ENCODE peak calls at places on chromosomes 1 and 21, in nine cellular contexts. D is uterus, G is H1, K is colonic mucosa, Y is stomach, N is body of pancreas, I is astrocyte of the spinal cord, X is tibial artery, Q is HFF-Myc. T is an unnamed sample.

GRCh38 chr1:15758537-15758936 is at the start of gene FBLIM1:
- DNase-seq in D (peak), G (no peak), K (no peak), Y (no peak), N (no peak), I (no peak), X (no peak), Q (no peak), T (no peak)

GRCh38 chr1:115140442-115141144 is 51.3 kb upstream of the TSPAN2 start:
- DNase-seq in D (no peak), G (no peak), K (no peak), Y (no peak), N (no peak), I (no peak), X (no peak), Q (no peak), T (no peak)

GRCh38 chr1:92961131-92961895 is at the start of gene DIPK1A:
- DNase-seq in D (peak), G (no peak), K (peak), Y (peak), N (peak), I (peak), X (peak), Q (no peak), T (peak)

GRCh38 chr1:22208265-22208972 is 65.5 kb upstream of the WNT4 start:
- DNase-seq in D (no peak), G (no peak), K (no peak), Y (no peak), N (no peak), I (no peak), X (no peak), Q (no peak), T (no peak)

GRCh38 chr1:93969371-93969770 is 60.1 kb upstream of the GCLM start:
- DNase-seq in D (no peak), G (no peak), K (no peak), Y (no peak), N (no peak), I (no peak), X (no peak), Q (no peak), T (no peak)

GRCh38 chr1:69172003-69173000 is 395.4 kb upstream of the LRRC7 start:
- DNase-seq in D (no peak), G (no peak), K (no peak), Y (no peak), N (no peak), I (peak), X (no peak), Q (no peak), T (no peak)

GRCh38 chr1:210698661-210699060 is 370.0 kb downstream of the HHAT start:
- DNase-seq in D (no peak), G (no peak), K (no peak), Y (no peak), N (no peak), I (no peak), X (no peak), Q (no peak), T (no peak)

GRCh38 chr21:34263629-34264028 is 100.2 kb upstream of the KCNE2 start:
- DNase-seq in D (no peak), G (no peak), K (no peak), Y (no peak), N (no peak), I (no peak), X (no peak), Q (no peak), T (no peak)

GRCh38 chr21:31484219-31484618 is 140.2 kb upstream of the TIAM1 start:
- DNase-seq in D (no peak), G (peak), K (no peak), Y (no peak), N (no peak), I (no peak), X (peak), Q (no peak), T (no peak)

GRCh38 chr1:208942394-208942793 is 641.1 kb upstream of the CAMK1G start:
- DNase-seq in D (no peak), G (no peak), K (no peak), Y (no peak), N (no peak), I (no peak), X (no peak), Q (no peak), T (no peak)

GRCh38 chr1:153478692-153479618 is 18.5 kb upstream of the S100A7 start:
- DNase-seq in D (no peak), G (no peak), K (peak), Y (no peak), N (no peak), I (no peak), X (no peak), Q (no peak), T (no peak)

GRCh38 chr1:246072456-246072855 is 434.6 kb downstream of the SMYD3 start:
- DNase-seq in D (no peak), G (no peak), K (no peak), Y (no peak), N (no peak), I (no peak), X (no peak), Q (no peak), T (no peak)

GRCh38 chr1:9758559-9759121 is 65.1 kb downstream of the CLSTN1 start:
- DNase-seq in D (no peak), G (no peak), K (no peak), Y (no peak), N (no peak), I (no peak), X (no peak), Q (no peak), T (no peak)

GRCh38 chr21:34092241-34092921 is 19.0 kb downstream of the MRPS6 start:
- DNase-seq in D (no peak), G (no peak), K (no peak), Y (no peak), N (no peak), I (no peak), X (no peak), Q (no peak), T (no peak)

GRCh38 chr1:198929961-198930599 is 291.2 kb downstream of the PTPRC start:
- DNase-seq in D (no peak), G (no peak), K (no peak), Y (no peak), N (no peak), I (peak), X (no peak), Q (no peak), T (no peak)

GRCh38 chr1:119712342-119713038 is 756 bp downstream of the PHGDH start:
- DNase-seq in D (peak), G (no peak), K (peak), Y (peak), N (peak), I (peak), X (peak), Q (peak), T (no peak)

GRCh38 chr1:223180803-223181321 is 37.8 kb upstream of the TLR5 start:
- DNase-seq in D (no peak), G (no peak), K (no peak), Y (no peak), N (peak), I (peak), X (no peak), Q (no peak), T (no peak)

GRCh38 chr1:229984992-229985985 is 81.7 kb upstream of the GALNT2 start:
- DNase-seq in D (no peak), G (no peak), K (no peak), Y (no peak), N (no peak), I (no peak), X (no peak), Q (no peak), T (no peak)

GRCh38 chr1:230251644-230252191 is 174.4 kb downstream of the PGBD5 start:
- DNase-seq in D (no peak), G (no peak), K (no peak), Y (no peak), N (no peak), I (no peak), X (no peak), Q (no peak), T (peak)

GRCh38 chr1:234838182-234838581 is 228.2 kb upstream of the IRF2BP2 start:
- DNase-seq in D (no peak), G (no peak), K (no peak), Y (no peak), N (no peak), I (no peak), X (no peak), Q (no peak), T (no peak)

GRCh38 chr1:185091480-185091879 is 46.1 kb downstream of the RNF2 start:
- DNase-seq in D (no peak), G (no peak), K (no peak), Y (no peak), N (no peak), I (no peak), X (no peak), Q (no peak), T (no peak)

GRCh38 chr21:43824250-43824882 is 35.0 kb downstream of the RRP1 start:
- DNase-seq in D (no peak), G (no peak), K (no peak), Y (no peak), N (no peak), I (peak), X (no peak), Q (no peak), T (no peak)

GRCh38 chr21:15820857-15821256 is 91.1 kb downstream of the USP25 start:
- DNase-seq in D (no peak), G (no peak), K (no peak), Y (no peak), N (no peak), I (peak), X (no peak), Q (no peak), T (no peak)

GRCh38 chr1:61585714-61586113 is 139.2 kb downstream of the TM2D1 start:
- DNase-seq in D (no peak), G (no peak), K (peak), Y (no peak), N (no peak), I (no peak), X (no peak), Q (no peak), T (no peak)

GRCh38 chr1:156148236-156148635 is 5.1 kb upstream of the SEMA4A start:
- DNase-seq in D (no peak), G (no peak), K (no peak), Y (no peak), N (peak), I (no peak), X (no peak), Q (no peak), T (no peak)

GRCh38 chr1:71861022-71861421 is 421.3 kb downstream of the NEGR1 start:
- DNase-seq in D (no peak), G (no peak), K (no peak), Y (no peak), N (no peak), I (peak), X (no peak), Q (no peak), T (no peak)

GRCh38 chr1:229900220-229900619 is 166.8 kb upstream of the GALNT2 start:
- DNase-seq in D (no peak), G (no peak), K (no peak), Y (no peak), N (no peak), I (no peak), X (no peak), Q (no peak), T (no peak)

GRCh38 chr1:46405204-46405555 is 11.1 kb downstream of the FAAH start:
- DNase-seq in D (no peak), G (no peak), K (no peak), Y (no peak), N (no peak), I (no peak), X (no peak), Q (no peak), T (no peak)

GRCh38 chr21:37383066-37383465 is 16.5 kb downstream of the DYRK1A start:
- DNase-seq in D (no peak), G (no peak), K (no peak), Y (no peak), N (no peak), I (no peak), X (no peak), Q (no peak), T (no peak)

GRCh38 chr21:34639882-34640788 is 25.2 kb upstream of the RCAN1 start:
- DNase-seq in D (no peak), G (no peak), K (no peak), Y (no peak), N (no peak), I (peak), X (no peak), Q (no peak), T (no peak)

GRCh38 chr1:69524010-69524409 is 43.7 kb upstream of the LRRC7 start:
- DNase-seq in D (no peak), G (no peak), K (no peak), Y (no peak), N (no peak), I (peak), X (no peak), Q (no peak), T (no peak)

GRCh38 chr1:207854001-207854400 is 56.9 kb downstream of the CD34 start:
- DNase-seq in D (no peak), G (no peak), K (no peak), Y (no peak), N (no peak), I (no peak), X (no peak), Q (no peak), T (no peak)

GRCh38 chr1:41657679-41658078 is 173.2 kb upstream of the EDN2 start:
- DNase-seq in D (no peak), G (no peak), K (no peak), Y (no peak), N (no peak), I (no peak), X (no peak), Q (no peak), T (no peak)

GRCh38 chr1:109613396-109614147 is 5.8 kb downstream of the GNAT2 start:
- DNase-seq in D (no peak), G (no peak), K (no peak), Y (no peak), N (no peak), I (peak), X (no peak), Q (no peak), T (no peak)

GRCh38 chr1:246291141-246291540 is 215.9 kb downstream of the SMYD3 start:
- DNase-seq in D (no peak), G (no peak), K (no peak), Y (no peak), N (no peak), I (no peak), X (no peak), Q (peak), T (no peak)

DNA sequence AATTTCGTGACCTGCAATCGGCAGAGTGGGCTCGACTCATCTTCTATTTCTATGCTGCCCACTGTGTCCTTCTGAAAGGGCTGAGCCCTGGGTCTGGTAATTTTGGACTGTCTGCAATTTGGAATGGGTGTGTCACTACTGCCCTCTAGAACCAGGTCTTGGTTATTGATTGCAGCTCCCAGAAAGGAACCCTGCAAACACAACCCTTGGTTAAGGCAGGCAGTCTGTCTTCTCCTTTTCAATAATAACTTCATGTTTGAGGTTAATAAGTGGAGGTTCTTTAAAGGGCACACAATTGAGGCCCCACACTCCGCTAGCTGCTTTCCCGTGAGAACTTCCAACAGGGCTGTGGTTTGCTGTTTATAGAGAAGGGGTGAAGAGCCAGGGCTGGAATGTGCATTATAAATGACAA is 79.9 kb upstream of the LYST start:
- DNase-seq in D (no peak), G (no peak), K (peak), Y (no peak), N (no peak), I (peak), X (no peak), Q (no peak), T (no peak)
- TF ChIP-seq CTCF in D (no peak), G (no peak), K (no peak), Y (no peak), N (no peak), I (peak), X (peak), Q (peak), T (peak)

DNA sequence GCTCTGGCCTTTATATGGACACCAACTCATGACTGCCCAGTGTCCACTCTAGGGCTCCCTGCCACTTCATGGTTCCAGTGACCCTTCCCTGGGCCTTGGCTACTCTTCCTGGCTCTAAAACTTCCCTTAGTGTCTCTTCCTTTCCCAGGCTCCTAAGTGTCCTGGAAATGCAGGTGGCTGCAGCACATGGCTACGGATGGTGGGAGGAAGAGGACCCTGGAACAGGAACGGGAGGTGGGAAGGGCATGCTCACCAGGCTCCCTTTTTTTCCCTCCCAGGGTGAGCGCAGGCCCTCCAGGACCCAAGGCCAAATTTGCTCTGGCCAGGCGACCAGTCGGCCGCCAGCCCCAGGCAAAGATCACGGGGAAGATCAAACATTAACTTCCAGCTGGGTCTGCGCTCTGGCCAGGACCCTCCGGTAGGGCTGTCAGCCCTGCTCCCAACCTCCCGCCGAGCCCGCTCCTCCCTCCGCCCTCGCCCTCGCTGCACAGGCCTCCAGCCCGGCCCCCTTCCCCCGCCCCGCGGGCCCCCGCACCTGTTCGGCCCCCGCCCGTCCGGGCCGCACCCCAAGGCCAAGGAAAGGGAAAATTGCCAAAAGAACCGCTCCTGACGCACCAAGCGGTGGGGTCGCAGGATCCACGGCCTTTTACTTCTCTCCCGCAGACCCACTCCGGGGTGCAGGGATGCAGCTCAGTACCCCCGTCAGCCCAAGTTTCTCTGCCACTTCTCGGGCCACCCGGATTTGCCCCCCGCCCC is 955 bp downstream of the TCEA3 start:
- DNase-seq in D (peak), G (no peak), K (peak), Y (peak), N (peak), I (no peak), X (no peak), Q (no peak), T (no peak)
- H3K4me3 ChIP-seq in D (peak), G (no peak), K (peak), Y (peak), N (peak), I (peak), X (peak), Q (peak), T (no peak)

GRCh38 chr1:19232526-19232851 is 18.8 kb downstream of the EMC1 start:
- DNase-seq in D (no peak), G (no peak), K (peak), Y (no peak), N (no peak), I (peak), X (peak), Q (no peak), T (no peak)
- TF ChIP-seq CTCF in D (no peak), G (no peak), K (no peak), Y (no peak), N (no peak), I (peak), X (no peak), Q (peak), T (peak)

GRCh38 chr1:17120483-17120882 is 1.2 kb upstream of the PADI2 start:
- DNase-seq in D (no peak), G (no peak), K (no peak), Y (no peak), N (no peak), I (no peak), X (no peak), Q (no peak), T (no peak)

GRCh38 chr1:17118706-17119075 is 560 bp downstream of the PADI2 start:
- DNase-seq in D (no peak), G (no peak), K (no peak), Y (no peak), N (no peak), I (no peak), X (no peak), Q (no peak), T (no peak)

GRCh38 chr1:17119076-17119743 is at the start of gene PADI2:
- DNase-seq in D (peak), G (no peak), K (peak), Y (peak), N (peak), I (peak), X (no peak), Q (no peak), T (no peak)

GRCh38 chr1:17120962-17121837 is 1.9 kb upstream of the PADI2 start:
- DNase-seq in D (no peak), G (no peak), K (no peak), Y (peak), N (peak), I (peak), X (no peak), Q (no peak), T (no peak)

DNA sequence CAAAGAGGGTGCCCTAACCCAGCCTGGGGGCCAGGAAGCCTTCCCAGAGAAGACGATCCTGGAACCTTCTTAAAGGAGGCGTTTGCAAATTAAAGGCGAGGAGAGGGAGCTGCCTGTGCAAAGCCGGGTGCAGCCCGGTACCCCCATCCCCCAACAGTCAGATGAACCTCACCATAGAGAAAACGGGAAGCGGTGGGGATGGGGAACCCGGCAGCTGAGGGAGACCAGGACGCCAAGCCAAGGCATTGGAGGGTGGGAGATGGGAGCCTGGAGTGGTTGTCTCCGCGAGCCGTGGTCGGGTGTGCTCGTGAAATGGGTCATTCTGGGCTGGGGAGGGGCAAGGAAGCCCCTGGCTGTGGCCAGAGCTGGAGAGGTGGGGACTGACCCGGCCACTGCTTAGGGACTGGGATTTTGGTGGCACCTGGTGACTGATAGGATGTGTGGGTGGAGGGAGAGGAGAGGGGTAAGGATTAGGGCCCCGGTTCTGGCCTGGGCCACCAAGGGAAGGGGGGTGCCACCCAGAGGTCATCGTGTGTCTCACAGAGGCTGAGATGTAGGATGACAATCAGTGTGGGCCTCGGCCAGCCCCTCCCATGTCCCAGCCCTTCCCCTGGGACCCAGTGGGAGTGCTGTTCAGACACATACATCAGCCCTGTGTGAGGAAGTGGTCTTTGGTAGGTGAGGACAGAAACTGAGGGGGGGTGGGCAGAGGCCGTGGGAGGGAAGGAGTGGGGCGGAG is 662 bp upstream of the PADI2 start:
- DNase-seq in D (no peak), G (no peak), K (no peak), Y (no peak), N (peak), I (no peak), X (no peak), Q (no peak), T (no peak)
- H3K4me3 ChIP-seq in D (no peak), G (peak), K (peak), Y (peak), N (no peak), I (peak), X (peak), Q (peak), T (peak)

GRCh38 chr1:154759196-154759595 is 110.9 kb downstream of the KCNN3 start:
- DNase-seq in D (peak), G (no peak), K (no peak), Y (peak), N (no peak), I (no peak), X (no peak), Q (no peak), T (no peak)

GRCh38 chr1:154759793-154760192 is 110.3 kb downstream of the KCNN3 start:
- DNase-seq in D (peak), G (no peak), K (no peak), Y (peak), N (no peak), I (no peak), X (no peak), Q (no peak), T (no peak)

GRCh38 chr1:154757149-154757548 is 112.9 kb downstream of the KCNN3 start:
- DNase-seq in D (peak), G (no peak), K (no peak), Y (peak), N (no peak), I (no peak), X (no peak), Q (no peak), T (no peak)

GRCh38 chr1:154758346-154758745 is 111.7 kb downstream of the KCNN3 start:
- DNase-seq in D (peak), G (no peak), K (no peak), Y (peak), N (no peak), I (no peak), X (no peak), Q (no peak), T (no peak)

GRCh38 chr1:154760469-154760933 is 109.6 kb downstream of the KCNN3 start:
- DNase-seq in D (peak), G (no peak), K (peak), Y (peak), N (peak), I (no peak), X (no peak), Q (no peak), T (no peak)
- TF ChIP-seq CTCF in D (peak), G (peak), K (peak), Y (no peak), N (peak), I (peak), X (peak), Q (peak), T (peak)

T was measured in GM12864.